ENCODE peak calls at places on chromosome 22, in five cellular contexts. Z is transverse colon, G is MM.1S, P is suprapubic skin, M is neural progenitor cell. D is an unnamed sample.

GRCh38 chr22:44410396-44411056 is 87.5 kb downstream of the RTL6 start:
- DNase-seq in Z (no peak), G (no peak), P (peak; percentile 44), M (no peak), D (no peak)

GRCh38 chr22:43862074-43862881 is at the start of gene SULT4A1:
- DNase-seq in Z (no peak), G (no peak), P (no peak), M (peak; percentile 91), D (no peak)

GRCh38 chr22:28923826-28924732 is 40.7 kb downstream of the ZNRF3 start:
- DNase-seq in Z (peak; percentile 38), G (no peak), P (no peak), M (no peak), D (no peak)

GRCh38 chr22:47374901-47375575 is 612.6 kb downstream of the TBC1D22A start:
- DNase-seq in Z (no peak), G (no peak), P (peak; percentile 43), M (no peak), D (no peak)

GRCh38 chr22:44328326-44328725 is 15.6 kb upstream of the SHISAL1 start:
- DNase-seq in Z (no peak), G (no peak), P (no peak), M (no peak), D (no peak)

GRCh38 chr22:49763696-49764095 is 64.0 kb downstream of the BRD1 start:
- DNase-seq in Z (peak; percentile 4), G (no peak), P (no peak), M (no peak), D (no peak)

GRCh38 chr22:17896552-17896951 is 122.3 kb upstream of the BID start:
- DNase-seq in Z (no peak), G (no peak), P (no peak), M (peak; percentile 69), D (no peak)

GRCh38 chr22:39360674-39361413 is 11.1 kb downstream of the SYNGR1 start:
- DNase-seq in Z (no peak), G (no peak), P (no peak), M (peak; percentile 41), D (no peak)

GRCh38 chr22:23562186-23562585 is 17.9 kb downstream of the IGLL1 start:
- DNase-seq in Z (no peak), G (no peak), P (no peak), M (no peak), D (no peak)

GRCh38 chr22:20967697-20968201 is 694 bp downstream of the AIFM3 start:
- DNase-seq in Z (no peak), G (no peak), P (no peak), M (peak; percentile 74), D (no peak)

GRCh38 chr22:49862408-49862776 is 8.7 kb downstream of the ZBED4 start:
- DNase-seq in Z (no peak), G (no peak), P (no peak), M (no peak), D (no peak)

GRCh38 chr22:25076281-25076680 is 123.4 kb upstream of the CRYBB3 start:
- DNase-seq in Z (no peak), G (no peak), P (no peak), M (no peak), D (no peak)

GRCh38 chr22:40620464-40621046 is 16.0 kb downstream of the MRTFA start:
- DNase-seq in Z (no peak), G (no peak), P (no peak), M (no peak), D (no peak)

GRCh38 chr22:41682033-41682807 is 6.4 kb downstream of the SNU13 start:
- DNase-seq in Z (peak; percentile 91), G (peak; percentile 73), P (peak; percentile 92), M (peak; percentile 83), D (peak; percentile 86)

GRCh38 chr22:29030618-29031235 is 30.9 kb downstream of the C22orf31 start:
- DNase-seq in Z (peak; percentile 84), G (no peak), P (no peak), M (peak; percentile 79), D (no peak)

GRCh38 chr22:49855491-49855911 is 1.9 kb downstream of the ZBED4 start:
- DNase-seq in Z (peak; percentile 47), G (no peak), P (no peak), M (no peak), D (no peak)

GRCh38 chr22:19576460-19577421 is 52.5 kb upstream of the CLDN5 start:
- DNase-seq in Z (no peak), G (no peak), P (no peak), M (peak; percentile 27), D (peak; percentile 72)

GRCh38 chr22:19129871-19130270 is 1.2 kb upstream of the TSSK2 start:
- DNase-seq in Z (no peak), G (no peak), P (peak; percentile 81), M (no peak), D (no peak)

GRCh38 chr22:44574057-44574456 is 76.0 kb upstream of the RTL6 start:
- DNase-seq in Z (no peak), G (no peak), P (peak; percentile 61), M (no peak), D (no peak)

GRCh38 chr22:44648085-44648820 is 53.8 kb upstream of the PRR5 start:
- DNase-seq in Z (no peak), G (no peak), P (no peak), M (no peak), D (no peak)

GRCh38 chr22:16954060-16954403 is 54.0 kb downstream of the GAB4 start:
- DNase-seq in Z (no peak), G (peak; percentile 21), P (no peak), M (no peak), D (no peak)

GRCh38 chr22:43892183-43892894 is 526 bp upstream of the PNPLA5 start:
- DNase-seq in Z (no peak), G (no peak), P (no peak), M (no peak), D (no peak)

GRCh38 chr22:24951942-24952836 is at the start of gene KIAA1671:
- DNase-seq in Z (peak; percentile 91), G (peak; percentile 85), P (peak; percentile 89), M (peak; percentile 99), D (peak; percentile 94)

GRCh38 chr22:49381595-49382450 is 445.9 kb downstream of the BRD1 start:
- DNase-seq in Z (no peak), G (no peak), P (peak; percentile 31), M (no peak), D (no peak)

GRCh38 chr22:46335201-46336118 is at the start of gene TRMU:
- DNase-seq in Z (peak; percentile 88), G (peak; percentile 93), P (peak; percentile 86), M (peak; percentile 95), D (peak; percentile 98)
- TF ChIP-seq CTCF in Z (no peak), G (no peak), P (no peak), M (no peak), D (no peak)

GRCh38 chr22:38074181-38075104 is 9.5 kb downstream of the SLC16A8 start:
- DNase-seq in Z (no peak), G (no peak), P (no peak), M (peak; percentile 67), D (no peak)
- TF ChIP-seq CTCF in Z (peak; percentile 8), G (no peak), P (peak; percentile 42), M (peak; percentile 59), D (no peak)

DNA sequence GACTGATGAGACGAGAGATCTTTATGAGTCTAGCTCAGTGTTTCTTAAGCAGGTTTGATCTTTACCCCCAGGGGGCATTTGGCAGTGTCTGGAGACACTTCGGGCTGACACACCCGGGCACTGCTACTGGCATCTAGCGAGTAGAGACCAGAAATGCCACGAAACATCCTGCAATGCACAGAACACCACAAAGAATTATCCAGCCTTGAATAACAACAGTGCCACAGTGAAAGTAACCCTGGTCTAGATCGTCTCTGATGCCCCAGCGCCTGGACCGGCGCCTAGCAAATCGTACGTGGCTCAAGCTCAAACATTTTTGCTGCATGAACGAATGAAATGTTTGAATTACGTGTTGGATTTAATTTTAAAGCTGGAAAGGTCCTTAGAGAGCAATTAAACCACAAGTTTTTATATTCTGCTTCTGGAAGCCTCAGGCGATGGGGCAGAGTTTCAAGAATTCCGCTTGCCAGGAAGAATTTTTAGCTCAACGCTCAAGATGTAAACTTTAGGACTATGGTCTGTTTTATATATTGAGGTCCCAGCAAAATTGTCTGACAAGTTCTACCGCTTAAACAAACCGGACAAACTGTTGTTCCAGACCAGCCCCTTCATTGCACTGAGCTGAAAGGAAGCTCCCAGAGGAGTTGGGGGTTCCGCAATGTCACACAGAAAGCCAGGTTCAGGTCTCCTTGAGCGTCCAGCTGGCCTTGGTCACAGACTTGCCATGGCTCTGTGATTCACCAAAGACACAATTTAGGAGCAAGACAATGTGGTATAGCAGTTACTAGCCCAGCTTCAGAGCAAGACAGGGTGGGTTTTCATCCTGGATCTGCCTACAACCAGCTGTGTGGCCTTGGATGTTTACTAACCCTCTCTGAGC is 44.2 kb upstream of the SMTN start:
- DNase-seq in Z (peak; percentile 34), G (no peak), P (no peak), M (no peak), D (no peak)
- TF ChIP-seq CTCF in Z (no peak), G (no peak), P (no peak), M (no peak), D (no peak)

GRCh38 chr22:26547426-26547825 is 35.2 kb upstream of the TFIP11 start:
- DNase-seq in Z (no peak), G (peak; percentile 67), P (no peak), M (no peak), D (no peak)

GRCh38 chr22:26548303-26548702 is 36.0 kb upstream of the TFIP11 start:
- DNase-seq in Z (no peak), G (no peak), P (no peak), M (no peak), D (no peak)

GRCh38 chr22:26546282-26546681 is 34.0 kb upstream of the TFIP11 start:
- DNase-seq in Z (no peak), G (no peak), P (no peak), M (no peak), D (no peak)

GRCh38 chr22:26548984-26549383 is 36.7 kb upstream of the TFIP11 start:
- DNase-seq in Z (no peak), G (no peak), P (no peak), M (no peak), D (no peak)

DNA sequence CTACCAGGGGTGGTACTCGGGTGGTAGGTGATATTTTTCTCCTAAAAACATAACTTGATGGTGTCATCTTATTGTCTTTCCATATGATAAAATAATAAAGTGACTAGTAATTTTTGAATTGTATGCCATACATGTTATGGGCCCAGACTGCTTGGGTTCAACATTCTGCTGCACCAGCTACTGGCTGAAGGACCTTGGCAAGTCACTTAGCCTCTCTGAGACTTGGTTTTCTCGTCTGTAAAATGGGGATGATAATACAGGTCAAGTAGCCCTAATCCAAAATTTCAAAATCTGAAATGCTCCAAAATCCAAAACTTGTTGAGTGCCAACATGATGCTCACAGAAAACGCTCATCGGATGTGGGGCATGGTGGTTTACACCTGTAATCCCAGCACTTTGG is 35.6 kb upstream of the TFIP11 start:
- DNase-seq in Z (no peak), G (no peak), P (no peak), M (no peak), D (no peak)
- TF ChIP-seq CTCF in Z (no peak), G (no peak), P (no peak), M (no peak), D (no peak)

DNA sequence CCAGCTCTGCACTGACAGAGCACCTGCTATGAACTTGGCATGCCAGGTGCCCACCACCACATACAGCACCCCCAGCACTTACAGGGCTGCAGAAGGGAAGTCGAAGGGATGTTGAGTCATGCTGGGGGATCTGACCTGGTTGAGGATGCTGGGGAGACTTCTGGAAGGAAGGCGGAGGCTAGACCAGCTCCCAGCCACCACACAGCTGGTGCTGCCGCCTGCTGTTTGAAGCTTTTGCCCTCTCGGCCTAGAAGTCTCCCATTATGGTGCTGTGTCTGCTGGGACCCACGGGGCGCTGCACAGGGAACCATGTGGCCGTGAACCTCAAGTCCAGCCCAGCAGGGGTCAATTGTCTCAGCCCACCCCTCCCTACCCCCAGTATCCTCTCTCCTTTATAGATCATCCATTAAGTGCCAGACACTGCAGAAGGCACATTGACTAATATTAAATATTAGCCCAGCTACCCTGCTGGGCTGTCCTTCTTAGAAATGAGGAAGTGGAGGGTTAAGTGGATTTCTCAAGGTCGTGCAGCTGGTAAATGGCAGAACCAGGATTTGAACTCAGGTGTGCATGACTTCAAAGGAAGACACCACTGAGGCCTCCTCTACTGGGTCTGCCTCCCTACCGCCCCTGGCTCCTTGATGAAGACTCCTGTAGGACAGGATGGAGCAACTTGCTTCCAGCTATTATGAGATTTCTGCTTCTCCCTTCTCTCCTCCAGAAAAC is 49.7 kb downstream of the CYTH4 start:
- DNase-seq in Z (no peak), G (no peak), P (no peak), M (no peak), D (no peak)
- TF ChIP-seq CTCF in Z (no peak), G (no peak), P (no peak), M (no peak), D (no peak)

D was measured in GM10248.